ENCODE peak calls at places on chromosomes 11 and 22, in eight cellular contexts. Z is anterior cingulate cortex; X is A172; L is AML-193; G is stimulated activated CD4-positive, alpha-beta T cell treated with anti-CD3 and anti-CD28 coated beads, Interleukin-4, amount 100 ng/mL, for 48 hours; Q is activated CD8-positive, alpha-beta T cell treated with anti-CD3 and anti-CD28 coated beads for 36 hours; D is amniotic stem cell; E is activated CD4-positive, alpha-beta T cell treated with anti-CD3 and anti-CD28 coated beads for 4 hours. P is an unnamed sample.

GRCh38 chr22:27597703-27598444 is 203.7 kb downstream of the MN1 start:
- DNase-seq in G (no peak), Z (no peak), L (no peak), X (peak; percentile 29), D (no peak), E (no peak), Q (no peak), P (peak; percentile 49)

GRCh38 chr11:47413908-47414684 is 5.7 kb downstream of the SLC39A13 start:
- DNase-seq in G (no peak), Q (no peak), X (no peak), D (no peak), L (no peak), E (no peak), Z (no peak), P (peak; percentile 90)

GRCh38 chr11:47179655-47179991 is 2.9 kb upstream of the ARFGAP2 start:
- DNase-seq in Q (peak; percentile 69), D (no peak), Z (peak; percentile 52), G (no peak), X (no peak), E (peak; percentile 37), L (peak; percentile 33), P (peak; percentile 43)

GRCh38 chr11:135027461-135027860 is 615.4 kb upstream of the B3GAT1 start:
- DNase-seq in G (no peak), Q (peak; percentile 41), E (no peak), X (peak; percentile 26), L (peak; percentile 29), D (no peak), Z (no peak), P (peak; percentile 23)

GRCh38 chr11:64887757-64888405 is 9.5 kb upstream of the EHD1 start:
- DNase-seq in D (no peak), X (no peak), Q (peak; percentile 86), Z (peak; percentile 58), G (peak; percentile 77), E (peak; percentile 80), L (peak; percentile 55), P (peak; percentile 66)

GRCh38 chr22:48554893-48555552 is 1272.7 kb downstream of the BRD1 start:
- DNase-seq in X (no peak), L (no peak), G (no peak), D (no peak), Q (no peak), E (no peak), Z (no peak), P (no peak)

GRCh38 chr11:13277719-13278619 is at the start of gene BMAL1:
- DNase-seq in E (peak; percentile 45), X (peak; percentile 13), Q (peak; percentile 69), D (no peak), L (no peak), Z (no peak), G (peak; percentile 44), P (peak; percentile 35)

GRCh38 chr11:125923012-125923579 is 18.8 kb downstream of the DDX25 start:
- DNase-seq in L (peak; percentile 57), Z (peak; percentile 32), Q (peak; percentile 78), G (peak; percentile 40), E (peak; percentile 13), D (peak; percentile 12), X (peak; percentile 49), P (peak; percentile 54)

GRCh38 chr22:20610243-20610686 is 102.9 kb downstream of the MED15 start:
- DNase-seq in X (no peak), D (no peak), L (no peak), G (no peak), E (no peak), Z (no peak), Q (no peak), P (peak; percentile 59)

GRCh38 chr11:63920126-63920869 is 3.3 kb upstream of the RCOR2 start:
- DNase-seq in E (no peak), D (no peak), Q (peak; percentile 25), G (no peak), L (no peak), Z (peak; percentile 70), X (no peak), P (no peak)

GRCh38 chr11:60528934-60529333 is 13.7 kb downstream of the MS4A13 start:
- DNase-seq in E (no peak), L (no peak), G (no peak), Q (no peak), X (no peak), D (no peak), Z (no peak), P (no peak)